ENCODE peak calls at places on chromosome 22, in seven cellular contexts. One of them, this sample, is unnamed.
A peak's percentile ranks its signal among the peaks of the same experiment; 100 is the strongest.

GRCh38 chr22:20563941-20564371 is 56.5 kb downstream of the MED15 start:
- DNase-seq in NCI-H774: no peak
- DNase-seq in WTC11: no peak
- DNase-seq in hypothalamus: no peak
- DNase-seq in NCI-H1092 treated with DMSO at 0.1 percent for 48 hours: no peak
- DNase-seq in RCC 7860: no peak
- DNase-seq in AG09309: no peak
- DNase-seq in this sample: no peak

GRCh38 chr22:30115705-30116104 is 35.4 kb downstream of the HORMAD2 start:
- DNase-seq in NCI-H774: no peak
- DNase-seq in WTC11: no peak
- DNase-seq in hypothalamus: no peak
- DNase-seq in NCI-H1092 treated with DMSO at 0.1 percent for 48 hours: no peak
- DNase-seq in RCC 7860: peak; percentile 28
- DNase-seq in AG09309: no peak
- DNase-seq in this sample: no peak

GRCh38 chr22:30969532-30970355 is 679 bp downstream of the TUG1 start:
- DNase-seq in NCI-H774: no peak
- DNase-seq in WTC11: no peak
- DNase-seq in hypothalamus: no peak
- DNase-seq in NCI-H1092 treated with DMSO at 0.1 percent for 48 hours: no peak
- DNase-seq in RCC 7860: peak; percentile 7
- DNase-seq in AG09309: no peak
- DNase-seq in this sample: peak; percentile 56

GRCh38 chr22:46262449-46263207 is 515 bp downstream of the PKDREJ start:
- DNase-seq in NCI-H774: no peak
- DNase-seq in WTC11: peak; percentile 80
- DNase-seq in hypothalamus: no peak
- DNase-seq in NCI-H1092 treated with DMSO at 0.1 percent for 48 hours: no peak
- DNase-seq in RCC 7860: no peak
- DNase-seq in AG09309: no peak
- DNase-seq in this sample: peak; percentile 46

GRCh38 chr22:38014083-38014482 is 29.7 kb upstream of the SOX10 start:
- DNase-seq in NCI-H774: no peak
- DNase-seq in WTC11: no peak
- DNase-seq in hypothalamus: no peak
- DNase-seq in NCI-H1092 treated with DMSO at 0.1 percent for 48 hours: no peak
- DNase-seq in RCC 7860: no peak
- DNase-seq in AG09309: no peak
- DNase-seq in this sample: no peak

GRCh38 chr22:30421695-30422480 is 3.7 kb upstream of the MTFP1 start:
- DNase-seq in NCI-H774: no peak
- DNase-seq in WTC11: no peak
- DNase-seq in hypothalamus: no peak
- DNase-seq in NCI-H1092 treated with DMSO at 0.1 percent for 48 hours: no peak
- DNase-seq in RCC 7860: peak; percentile 42
- DNase-seq in AG09309: no peak
- DNase-seq in this sample: no peak

GRCh38 chr22:44299124-44299523 is 13.6 kb downstream of the SHISAL1 start:
- DNase-seq in NCI-H774: no peak
- DNase-seq in WTC11: no peak
- DNase-seq in hypothalamus: no peak
- DNase-seq in NCI-H1092 treated with DMSO at 0.1 percent for 48 hours: no peak
- DNase-seq in RCC 7860: no peak
- DNase-seq in AG09309: no peak
- DNase-seq in this sample: no peak

GRCh38 chr22:44495629-44496028 is 2.4 kb downstream of the RTL6 start:
- DNase-seq in NCI-H774: no peak
- DNase-seq in WTC11: no peak
- DNase-seq in hypothalamus: no peak
- DNase-seq in NCI-H1092 treated with DMSO at 0.1 percent for 48 hours: no peak
- DNase-seq in RCC 7860: no peak
- DNase-seq in AG09309: no peak
- DNase-seq in this sample: no peak